ENCODE peak calls at places on chromosomes 4 and X, in four cellular contexts. One of them, this sample, is unnamed.

GRCh38 chr4:145843148-145843547 is 95.5 kb downstream of the ZNF827 start:
- DNase-seq in K562: no peak
- DNase-seq in HepG2: no peak
- DNase-seq in GM12878: no peak
- DNase-seq in this sample: no peak

GRCh38 chrX:155645180-155645579 is 32.4 kb upstream of the TMLHE start:
- DNase-seq in GM12878: no peak
- DNase-seq in HepG2: no peak
- DNase-seq in K562: no peak
- DNase-seq in this sample: no peak

GRCh38 chr4:28232376-28232775 is 1371.7 kb downstream of the STIM2 start:
- DNase-seq in K562: no peak
- DNase-seq in HepG2: no peak
- DNase-seq in GM12878: no peak
- DNase-seq in this sample: no peak

GRCh38 chr4:73194064-73194463 is 64.5 kb downstream of the ANKRD17 start:
- DNase-seq in HepG2: no peak
- DNase-seq in GM12878: no peak
- DNase-seq in K562: no peak
- DNase-seq in this sample: no peak

GRCh38 chr4:107818301-107818910 is 6.3 kb upstream of the SGMS2 start:
- DNase-seq in GM12878: no peak
- DNase-seq in K562: no peak
- DNase-seq in HepG2: no peak
- DNase-seq in this sample: no peak

GRCh38 chr4:8741513-8742226 is 130.0 kb downstream of the HMX1 start:
- DNase-seq in HepG2: no peak
- DNase-seq in GM12878: no peak
- DNase-seq in K562: no peak
- DNase-seq in this sample: no peak

GRCh38 chr4:62402088-62402806 is 1202.1 kb downstream of the ADGRL3 start:
- DNase-seq in GM12878: no peak
- DNase-seq in HepG2: no peak
- DNase-seq in K562: no peak
- DNase-seq in this sample: no peak

GRCh38 chr4:2638730-2639129 is 102.3 kb downstream of the FAM193A start:
- DNase-seq in HepG2: no peak
- DNase-seq in GM12878: no peak
- DNase-seq in K562: no peak
- DNase-seq in this sample: no peak

GRCh38 chr4:11475871-11476270 is 47.2 kb upstream of the HS3ST1 start:
- DNase-seq in K562: no peak
- DNase-seq in HepG2: no peak
- DNase-seq in GM12878: no peak
- DNase-seq in this sample: no peak

DNA sequence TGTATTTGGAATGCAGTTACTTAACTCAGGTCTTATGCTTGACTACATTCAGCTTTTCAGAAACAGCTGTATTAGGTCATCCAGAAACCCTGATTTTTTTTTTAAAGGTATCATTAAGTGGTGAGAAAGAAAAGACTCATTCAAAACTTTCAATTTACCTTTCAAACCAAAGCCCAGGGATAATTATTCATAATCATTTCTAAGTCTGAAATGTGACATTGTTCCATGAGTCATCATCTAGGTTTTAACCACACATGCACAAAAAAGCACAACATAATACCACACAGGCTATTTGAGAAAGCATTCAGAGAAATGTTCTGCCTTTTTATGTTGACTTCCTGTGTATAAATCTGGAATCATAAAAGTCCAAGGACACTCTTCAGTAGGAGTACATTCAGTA is 288.2 kb downstream of the IL1RAPL2 start:
- DNase-seq in GM12878: no peak
- DNase-seq in HepG2: no peak
- DNase-seq in K562: no peak
- DNase-seq in this sample: no peak
- TF ChIP-seq BHLHE40 in GM12878: peak
- TF ChIP-seq BHLHE40 in HepG2: no peak
- TF ChIP-seq BHLHE40 in K562: no peak
- TF ChIP-seq BHLHE40 in this sample: no peak

DNA sequence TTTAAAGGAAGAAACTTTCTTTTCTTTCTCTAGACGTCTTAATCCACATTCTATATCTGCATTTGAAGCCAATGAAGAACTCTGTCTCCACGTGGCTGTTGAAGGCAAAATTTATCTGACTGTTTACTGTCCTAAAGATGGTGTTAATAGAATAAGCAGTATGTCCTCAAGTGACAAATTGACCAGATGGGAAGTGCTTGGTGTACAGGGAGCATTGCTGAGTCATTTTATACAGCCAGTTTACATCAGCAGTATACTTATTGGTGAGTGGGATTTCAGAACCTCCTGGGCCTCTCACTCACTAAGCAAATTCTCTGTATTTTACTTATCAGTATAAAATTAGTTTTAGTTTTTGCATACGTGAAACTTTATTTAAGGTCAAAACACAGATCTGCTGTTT is 33.7 kb downstream of the ADAD1 start:
- DNase-seq in GM12878: no peak
- DNase-seq in K562: peak
- DNase-seq in HepG2: no peak
- DNase-seq in this sample: peak
- TF ChIP-seq ESRRA in GM12878: no peak
- TF ChIP-seq ESRRA in K562: no peak
- TF ChIP-seq ESRRA in HepG2: no peak
- TF ChIP-seq ESRRA in this sample: no peak

GRCh38 chr4:67131224-67131623 is 414.1 kb downstream of the CENPC start:
- DNase-seq in K562: no peak
- DNase-seq in HepG2: no peak
- DNase-seq in GM12878: no peak
- DNase-seq in this sample: no peak

GRCh38 chr4:67134616-67135015 is 410.7 kb downstream of the CENPC start:
- DNase-seq in GM12878: no peak
- DNase-seq in HepG2: no peak
- DNase-seq in K562: no peak
- DNase-seq in this sample: no peak

GRCh38 chr4:67126115-67126514 is 419.2 kb downstream of the CENPC start:
- DNase-seq in HepG2: no peak
- DNase-seq in K562: no peak
- DNase-seq in GM12878: no peak
- DNase-seq in this sample: no peak

GRCh38 chr4:67130411-67130810 is 414.9 kb downstream of the CENPC start:
- DNase-seq in HepG2: no peak
- DNase-seq in K562: no peak
- DNase-seq in GM12878: no peak
- DNase-seq in this sample: no peak
- TF ChIP-seq BHLHE40 in HepG2: no peak
- TF ChIP-seq BHLHE40 in K562: no peak
- TF ChIP-seq BHLHE40 in GM12878: no peak
- TF ChIP-seq BHLHE40 in this sample: no peak

DNA sequence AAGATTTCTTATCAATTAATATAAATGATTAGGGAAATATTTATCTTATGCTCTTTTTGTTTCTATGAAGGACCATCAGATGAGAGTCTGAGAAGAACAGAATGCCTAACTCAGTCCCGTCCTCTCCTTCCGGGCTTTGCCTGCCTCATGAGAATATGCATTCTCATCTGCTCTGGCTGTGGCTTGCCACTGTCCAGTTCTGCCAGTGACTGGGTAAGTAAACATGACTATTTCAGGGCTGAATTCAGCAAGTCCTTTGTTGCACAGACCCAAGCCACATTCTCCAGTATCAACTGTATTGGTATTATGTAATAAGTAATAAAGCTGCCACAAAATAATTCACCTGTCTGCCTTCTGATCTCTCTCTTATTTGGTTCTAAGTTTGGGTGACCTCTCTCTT is 110.7 kb downstream of the WDFY3 start:
- DNase-seq in HepG2: peak
- DNase-seq in K562: no peak
- DNase-seq in GM12878: no peak
- DNase-seq in this sample: no peak
- TF ChIP-seq ESRRA in HepG2: no peak
- TF ChIP-seq ESRRA in K562: no peak
- TF ChIP-seq ESRRA in GM12878: no peak
- TF ChIP-seq ESRRA in this sample: no peak

GRCh38 chrX:37867509-37868153 is 20.3 kb upstream of the DYNLT3 start:
- DNase-seq in K562: no peak
- DNase-seq in HepG2: no peak
- DNase-seq in GM12878: no peak
- DNase-seq in this sample: no peak

GRCh38 chrX:37872303-37872655 is 24.9 kb upstream of the DYNLT3 start:
- DNase-seq in K562: no peak
- DNase-seq in HepG2: no peak
- DNase-seq in GM12878: no peak
- DNase-seq in this sample: no peak

GRCh38 chrX:37873220-37873619 is 25.8 kb upstream of the DYNLT3 start:
- DNase-seq in GM12878: no peak
- DNase-seq in HepG2: no peak
- DNase-seq in K562: no peak
- DNase-seq in this sample: no peak

GRCh38 chrX:37876716-37877115 is 29.3 kb upstream of the DYNLT3 start:
- DNase-seq in K562: no peak
- DNase-seq in HepG2: no peak
- DNase-seq in GM12878: no peak
- DNase-seq in this sample: no peak

DNA sequence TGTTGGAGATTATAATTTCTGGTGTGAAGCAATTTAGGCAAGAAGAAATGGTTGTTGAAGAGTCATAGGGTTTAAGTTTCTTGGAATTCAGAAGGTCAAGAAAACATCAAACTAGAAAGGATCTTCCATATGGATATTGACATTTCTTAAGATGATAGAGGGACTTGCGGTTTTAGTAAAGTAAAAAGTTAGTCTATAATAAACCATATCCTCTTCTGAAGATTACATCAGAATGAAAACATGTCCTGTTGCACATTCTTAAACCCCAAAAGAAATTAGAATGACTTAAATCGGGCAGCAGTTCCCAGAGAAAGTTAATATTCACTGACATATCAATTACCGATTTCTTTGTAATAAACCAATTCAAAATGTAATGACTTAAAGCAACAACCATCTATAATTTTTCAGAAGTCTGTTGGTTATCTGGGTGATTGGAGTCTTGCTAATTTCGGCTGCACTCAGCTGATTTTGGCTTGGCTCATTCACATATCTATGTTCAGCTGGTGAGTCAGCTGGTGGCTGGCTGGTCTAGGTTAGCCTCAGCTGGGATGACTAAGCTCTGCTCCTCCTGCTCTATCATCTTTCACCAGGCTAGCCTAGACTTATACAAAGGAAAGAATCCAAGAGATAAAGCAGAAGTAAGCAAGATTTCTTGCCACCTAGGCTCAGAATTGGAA is 24.4 kb upstream of the DYNLT3 start:
- DNase-seq in K562: peak
- DNase-seq in GM12878: no peak
- DNase-seq in HepG2: no peak
- DNase-seq in this sample: peak
- TF ChIP-seq BHLHE40 in K562: no peak
- TF ChIP-seq BHLHE40 in GM12878: no peak
- TF ChIP-seq BHLHE40 in HepG2: no peak
- TF ChIP-seq BHLHE40 in this sample: no peak

GRCh38 chr4:101977096-101977495 is 186.6 kb downstream of the BANK1 start:
- DNase-seq in HepG2: no peak
- DNase-seq in GM12878: no peak
- DNase-seq in K562: no peak
- DNase-seq in this sample: peak
- TF ChIP-seq ESRRA in HepG2: no peak
- TF ChIP-seq ESRRA in GM12878: no peak
- TF ChIP-seq ESRRA in K562: no peak
- TF ChIP-seq ESRRA in this sample: no peak

DNA sequence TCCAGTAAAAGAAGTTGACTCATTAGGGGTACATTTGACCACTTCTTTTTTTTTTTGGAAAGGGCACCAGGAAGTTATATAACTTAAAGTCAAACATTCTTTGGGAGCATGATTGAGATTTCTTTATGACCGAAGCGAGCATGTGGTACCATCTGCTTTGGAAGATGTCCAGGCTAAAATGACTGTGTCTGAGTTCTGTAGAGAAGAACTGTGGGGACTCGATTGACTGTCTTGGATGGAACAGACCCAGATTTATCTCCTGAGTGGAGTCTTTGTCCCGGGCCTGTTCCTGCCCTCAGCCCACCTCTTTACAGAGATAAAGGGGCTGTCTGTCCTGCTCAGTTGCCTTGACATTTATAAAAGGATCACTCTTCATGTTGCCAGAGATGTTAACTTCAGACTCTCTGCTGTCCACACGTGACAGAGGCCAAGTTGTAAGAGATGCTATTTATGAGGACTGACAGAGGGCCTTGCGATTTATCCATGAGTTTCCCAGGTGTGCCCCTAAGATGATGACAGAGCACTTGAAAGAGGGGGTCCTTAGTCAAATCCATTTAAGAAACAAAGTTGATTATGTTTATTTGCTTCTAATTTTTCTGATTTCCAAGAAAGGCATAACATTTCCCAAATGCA is 16.8 kb downstream of the SMIM20 start:
- DNase-seq in HepG2: no peak
- DNase-seq in K562: no peak
- DNase-seq in GM12878: no peak
- DNase-seq in this sample: no peak
- TF ChIP-seq BHLHE40 in HepG2: no peak
- TF ChIP-seq BHLHE40 in K562: no peak
- TF ChIP-seq BHLHE40 in GM12878: no peak
- TF ChIP-seq BHLHE40 in this sample: no peak

GRCh38 chr4:168731006-168731636 is 234.3 kb downstream of the PALLD start:
- DNase-seq in HepG2: no peak
- DNase-seq in GM12878: no peak
- DNase-seq in K562: no peak
- DNase-seq in this sample: no peak
- TF ChIP-seq ESRRA in HepG2: no peak
- TF ChIP-seq ESRRA in GM12878: no peak
- TF ChIP-seq ESRRA in K562: no peak
- TF ChIP-seq ESRRA in this sample: no peak

DNA sequence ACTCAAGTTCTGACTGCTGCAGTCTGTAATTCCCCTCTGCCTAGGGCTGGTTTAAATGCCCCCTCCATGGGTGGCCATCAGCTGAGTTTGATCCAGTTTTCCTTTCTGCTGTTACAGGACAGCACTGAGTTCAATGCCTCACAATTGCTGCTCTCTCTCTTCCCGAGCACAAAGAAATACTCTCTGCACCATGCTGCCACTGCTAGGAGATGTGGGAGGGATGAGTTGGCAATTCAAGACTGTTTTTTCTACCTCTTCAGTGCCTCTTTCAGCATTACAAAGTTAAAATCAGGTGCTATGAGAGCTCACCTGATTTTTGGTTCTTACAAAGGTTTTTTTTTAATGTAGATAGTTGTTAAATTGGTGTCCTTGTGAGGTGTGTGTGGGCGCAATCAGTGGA is 24.3 kb downstream of the CYSLTR1 start:
- DNase-seq in GM12878: no peak
- DNase-seq in HepG2: no peak
- DNase-seq in K562: no peak
- DNase-seq in this sample: no peak
- TF ChIP-seq BHLHE40 in GM12878: no peak
- TF ChIP-seq BHLHE40 in HepG2: no peak
- TF ChIP-seq BHLHE40 in K562: no peak
- TF ChIP-seq BHLHE40 in this sample: no peak